ENCODE peak calls at places on chromosome 2, in four cellular contexts. E, R, D and V are unnamed samples.

GRCh38 chr2:6370753-6371152 is 495.0 kb downstream of the CMPK2 start:
- DNase-seq in E (no peak), R (no peak), D (no peak), V (no peak)

GRCh38 chr2:126986788-126987187 is 88.1 kb downstream of the TEX51 start:
- DNase-seq in E (no peak), R (no peak), D (no peak), V (no peak)

GRCh38 chr2:68436270-68436669 is 30.8 kb downstream of the FBXO48 start:
- DNase-seq in E (no peak), R (no peak), D (no peak), V (no peak)

GRCh38 chr2:42053482-42053790 is 5.6 kb downstream of the PKDCC start:
- DNase-seq in E (no peak), R (no peak), D (no peak), V (no peak)

GRCh38 chr2:122643725-122644329 is 888.4 kb downstream of the TSN start:
- DNase-seq in E (peak), R (no peak), D (no peak), V (no peak)

GRCh38 chr2:43302311-43303051 is 76.1 kb upstream of the ZFP36L2 start:
- DNase-seq in E (no peak), R (no peak), D (no peak), V (no peak)

GRCh38 chr2:234245945-234246344 is 195.4 kb downstream of the SPP2 start:
- DNase-seq in E (no peak), R (no peak), D (no peak), V (peak)

GRCh38 chr2:230172156-230172555 is 47.6 kb downstream of the SP110 start:
- DNase-seq in E (no peak), R (no peak), D (no peak), V (no peak)

GRCh38 chr2:39837856-39838453 is 58.9 kb upstream of the THUMPD2 start:
- DNase-seq in E (no peak), R (no peak), D (peak), V (peak)

GRCh38 chr2:27212626-27213471 is 781 bp upstream of the SLC5A6 start:
- DNase-seq in E (no peak), R (no peak), D (no peak), V (peak)
- TF ChIP-seq POLR2A in E (no peak), R (no peak), D (peak), V (no peak)

GRCh38 chr2:169798718-169799495 is at the start of gene SSB:
- DNase-seq in E (peak), R (peak), D (peak), V (peak)
- TF ChIP-seq POLR2A in E (peak), R (peak), D (peak), V (peak)

GRCh38 chr2:9423922-9424272 is 443 bp downstream of the CPSF3 start:
- DNase-seq in E (no peak), R (no peak), D (no peak), V (no peak)

GRCh38 chr2:9420495-9420894 is 2.8 kb downstream of the ITGB1BP1 start:
- DNase-seq in E (no peak), R (no peak), D (no peak), V (no peak)

GRCh38 chr2:9422321-9423099 is 818 bp downstream of the ITGB1BP1 start:
- DNase-seq in E (peak), R (no peak), D (peak), V (peak)

GRCh38 chr2:9424447-9425164 is 1.2 kb downstream of the CPSF3 start:
- DNase-seq in E (no peak), R (no peak), D (no peak), V (no peak)

DNA sequence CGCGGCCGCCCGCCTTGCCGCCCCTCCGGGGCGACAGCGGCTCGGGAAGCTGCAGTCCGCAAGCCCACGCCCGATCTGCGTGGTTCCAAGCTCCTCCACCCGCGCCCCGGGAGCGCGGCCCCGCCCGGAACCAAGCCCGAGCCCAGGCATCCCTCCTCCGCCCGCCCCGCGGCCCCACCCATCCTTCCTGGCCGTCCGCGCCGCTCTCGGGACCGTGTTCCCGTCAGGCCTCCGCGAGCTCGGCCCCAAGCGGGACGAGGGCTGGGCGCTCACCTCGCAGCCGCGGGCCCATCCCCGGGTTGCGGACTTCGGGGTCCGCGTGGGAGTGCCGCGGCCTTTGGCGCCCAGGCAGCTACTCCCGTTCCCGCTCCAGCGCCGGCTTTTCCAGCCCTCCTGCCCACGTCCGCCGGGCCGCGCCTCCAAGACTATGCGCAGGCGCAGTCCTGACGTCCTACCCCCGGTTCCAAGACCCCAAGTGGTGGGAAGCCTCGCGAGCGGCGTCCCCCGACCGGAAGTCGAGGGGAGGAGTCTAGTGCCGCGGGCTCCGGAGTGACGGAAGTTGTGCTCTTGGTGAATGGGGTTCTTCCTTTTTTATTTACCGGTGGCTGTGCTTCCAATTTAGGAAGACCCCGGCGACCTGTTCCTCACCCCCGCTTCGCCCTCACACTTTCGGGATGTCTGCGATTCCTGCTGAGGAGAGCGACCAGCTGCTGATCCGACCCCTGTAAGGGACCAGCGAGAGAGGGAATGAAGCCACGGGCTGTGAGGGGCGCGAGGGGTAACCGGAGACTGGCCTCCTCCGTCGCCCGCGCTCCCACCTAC is at the start of the genes CPSF3 and ITGB1BP1:
- DNase-seq in E (peak), R (peak), D (peak), V (peak)
- TF ChIP-seq POLR2A in E (no peak), R (peak), D (peak), V (peak)

DNA sequence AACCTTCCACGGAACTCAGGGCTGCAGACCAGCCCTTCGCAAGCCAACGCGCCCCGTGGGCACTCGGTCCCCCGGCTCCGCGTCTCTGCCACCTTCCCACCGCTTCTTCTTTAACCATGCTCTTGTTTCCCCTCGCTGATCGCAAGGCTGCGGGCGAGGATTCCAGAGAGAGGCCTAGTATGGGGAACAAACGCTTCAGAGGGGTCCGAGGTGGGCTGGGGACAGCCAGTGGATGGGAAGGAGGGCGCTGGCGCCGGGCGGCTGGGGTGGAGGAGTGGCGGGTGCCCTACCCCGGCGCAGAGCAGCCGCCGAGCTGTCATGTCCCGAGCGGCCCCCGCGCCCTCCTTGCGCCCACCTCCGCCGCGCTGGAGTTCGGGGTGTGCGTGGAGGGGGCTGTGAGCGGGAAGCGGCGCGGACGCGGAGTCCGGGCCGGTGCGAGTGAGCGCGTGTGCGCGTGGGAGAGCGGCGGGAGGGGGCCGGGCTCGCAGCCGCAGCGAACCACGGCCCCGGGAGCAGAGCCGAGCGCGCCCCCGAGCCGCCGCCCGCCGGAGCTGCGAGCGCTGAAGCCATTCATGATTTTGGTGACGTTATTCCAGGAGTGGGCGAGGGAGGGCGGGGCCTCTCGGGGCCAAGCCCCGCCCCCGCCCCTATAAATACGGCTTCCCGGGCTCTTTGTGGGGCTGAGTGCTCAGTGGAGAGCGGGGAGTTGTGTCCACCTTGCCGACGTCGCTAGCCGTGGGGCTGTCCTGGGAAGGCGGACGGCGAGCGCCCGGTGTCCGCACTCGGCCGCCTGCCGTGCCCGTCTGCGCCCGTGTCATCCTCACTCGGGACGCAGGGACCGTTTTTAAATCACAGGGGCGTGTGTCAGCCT is at the start of gene LBH:
- DNase-seq in E (peak), R (peak), D (no peak), V (peak)
- TF ChIP-seq POLR2A in E (peak), R (peak), D (no peak), V (peak)

GRCh38 chr2:218395826-218396687 is 3.6 kb upstream of the CTDSP1 start:
- DNase-seq in E (peak), R (peak), D (peak), V (peak)
- TF ChIP-seq POLR2A in E (no peak), R (peak), D (peak), V (no peak)